ENCODE peak calls at places on chromosome 10, in five cellular contexts. J is AML-193, B is activated T-cell treated with anti-CD3 and anti-CD28 coated beads for 1 hour, M is fibroblast of lung, C is AG09319. L is an unnamed sample.

GRCh38 chr10:20890491-20891337 is 6.4 kb downstream of the NEBL start:
- DNase-seq in J (no peak), B (no peak), C (no peak), M (peak), L (no peak)

GRCh38 chr10:54402576-54402975 is 398.5 kb downstream of the PCDH15 start:
- DNase-seq in J (peak), B (no peak), M (peak), C (no peak), L (no peak)

GRCh38 chr10:76245951-76246495 is 814.6 kb downstream of the LRMDA start:
- DNase-seq in J (no peak), B (no peak), M (no peak), C (no peak), L (no peak)

GRCh38 chr10:71282323-71282680 is 36.8 kb upstream of the SLC29A3 start:
- DNase-seq in J (no peak), M (no peak), C (no peak), B (no peak), L (no peak)

GRCh38 chr10:6191569-6191968 is 11.2 kb upstream of the PFKFB3 start:
- DNase-seq in C (no peak), J (no peak), M (no peak), B (no peak), L (no peak)

GRCh38 chr10:76287856-76288255 is 856.4 kb downstream of the LRMDA start:
- DNase-seq in M (peak), J (no peak), B (no peak), C (no peak), L (no peak)

GRCh38 chr10:92173996-92174395 is 116.9 kb downstream of the CPEB3 start:
- DNase-seq in J (no peak), M (no peak), B (no peak), C (no peak), L (no peak)

GRCh38 chr10:4763960-4764428 is 62.0 kb upstream of the AKR1E2 start:
- DNase-seq in J (no peak), C (peak), B (no peak), M (peak), L (no peak)

GRCh38 chr10:60048146-60048545 is 141.8 kb upstream of the CCDC6 start:
- DNase-seq in M (no peak), C (no peak), B (no peak), J (no peak), L (no peak)

GRCh38 chr10:127813290-127813689 is 76.3 kb downstream of the FOXI2 start:
- DNase-seq in J (no peak), B (no peak), C (no peak), M (no peak), L (no peak)

GRCh38 chr10:75726522-75727493 is 295.4 kb downstream of the LRMDA start:
- DNase-seq in C (no peak), B (no peak), J (no peak), M (no peak), L (no peak)

GRCh38 chr10:85280014-85280413 is 951.6 kb downstream of the CCSER2 start:
- DNase-seq in M (no peak), J (no peak), B (no peak), C (no peak), L (no peak)

GRCh38 chr10:22712959-22713852 is 1.2 kb downstream of the PIP4K2A start:
- DNase-seq in C (no peak), J (no peak), M (peak), B (peak), L (no peak)

GRCh38 chr10:78552261-78552811 is 516.4 kb upstream of the ZMIZ1 start:
- DNase-seq in J (no peak), B (no peak), M (peak), C (no peak), L (no peak)

GRCh38 chr10:3949741-3950140 is 164.7 kb upstream of the KLF6 start:
- DNase-seq in B (no peak), M (no peak), C (no peak), J (no peak), L (no peak)

GRCh38 chr10:115941247-115941840 is 331.7 kb downstream of the GFRA1 start:
- DNase-seq in J (no peak), B (no peak), M (no peak), C (no peak), L (no peak)

GRCh38 chr10:83607959-83608745 is 531.2 kb upstream of the GHITM start:
- DNase-seq in J (no peak), B (no peak), M (no peak), C (no peak), L (no peak)

GRCh38 chr10:90743291-90743690 is 114.5 kb downstream of the HTR7 start:
- DNase-seq in J (no peak), C (no peak), M (no peak), B (no peak), L (no peak)

GRCh38 chr10:43057831-43058340 is 19.0 kb upstream of the RET start:
- DNase-seq in J (no peak), C (no peak), M (no peak), B (no peak), L (no peak)

GRCh38 chr10:119776536-119776935 is 50.7 kb downstream of the INPP5F start:
- DNase-seq in J (no peak), B (no peak), C (no peak), M (peak), L (no peak)

GRCh38 chr10:127932521-127933270 is 25.8 kb downstream of the PTPRE start:
- DNase-seq in J (no peak), B (no peak), C (no peak), M (no peak), L (no peak)

GRCh38 chr10:48245977-48246376 is 28.5 kb downstream of the FRMPD2 start:
- DNase-seq in J (no peak), B (no peak), C (no peak), M (no peak), L (no peak)

GRCh38 chr10:61635946-61636345 is 26.8 kb upstream of the CABCOCO1 start:
- DNase-seq in J (no peak), C (no peak), M (peak), B (no peak), L (no peak)

GRCh38 chr10:121078672-121079102 is 227.5 kb downstream of the WDR11 start:
- DNase-seq in B (no peak), C (no peak), J (no peak), M (no peak), L (no peak)

GRCh38 chr10:3781458-3782098 is 3.4 kb downstream of the KLF6 start:
- DNase-seq in J (peak), C (no peak), M (peak), B (no peak), L (no peak)

GRCh38 chr10:87675396-87676376 is 16.0 kb downstream of the PAPSS2 start:
- DNase-seq in C (peak), M (peak), J (no peak), B (no peak), L (no peak)

L was measured in GM12864.